ENCODE peak calls at places on chromosomes 1 and 21, in five cellular contexts. U is NCI-H510A treated with DMSO at 0.1 percent for 48 hours; Z is GM13977; K is NAMALWA; V is activated effector memory CD4-positive, alpha-beta T cell treated with Interleukin-2 at 50 U/mL for 16 hours. M is an unnamed sample.

GRCh38 chr1:1361982-1362423 is 3.6 kb upstream of the MXRA8 start:
- DNase-seq in U (peak; percentile 71), Z (no peak), K (no peak), V (no peak), M (peak; percentile 63)

GRCh38 chr1:9413877-9414213 is 121.2 kb downstream of the SPSB1 start:
- DNase-seq in U (no peak), Z (no peak), K (no peak), V (no peak), M (peak; percentile 53)

GRCh38 chr21:25837545-25838263 is 102.9 kb downstream of the GABPA start:
- DNase-seq in U (no peak), Z (no peak), K (no peak), V (no peak), M (no peak)

GRCh38 chr1:147771216-147772125 is 11.1 kb upstream of the GJA5 start:
- DNase-seq in U (no peak), Z (no peak), K (no peak), V (no peak), M (peak; percentile 76)

GRCh38 chr1:114263343-114263742 is 109.7 kb upstream of the SYT6 start:
- DNase-seq in U (no peak), Z (peak; percentile 20), K (no peak), V (no peak), M (no peak)

GRCh38 chr1:203025721-203026665 is at the start of gene PPFIA4:
- DNase-seq in U (peak; percentile 98), Z (peak; percentile 98), K (peak; percentile 91), V (peak; percentile 84), M (peak; percentile 87)

GRCh38 chr1:193077991-193078390 is 18.6 kb downstream of the RO60 start:
- DNase-seq in U (no peak), Z (no peak), K (no peak), V (no peak), M (no peak)

GRCh38 chr21:33587792-33588484 is 546 bp downstream of the DONSON start:
- DNase-seq in U (peak; percentile 25), Z (peak; percentile 65), K (no peak), V (no peak), M (no peak)

GRCh38 chr1:21308847-21309652 is 18.8 kb upstream of the ECE1 start:
- DNase-seq in U (no peak), Z (no peak), K (no peak), V (no peak), M (no peak)

GRCh38 chr1:119713039-119713537 is 1.4 kb downstream of the PHGDH start:
- DNase-seq in U (peak; percentile 42), Z (no peak), K (peak; percentile 49), V (no peak), M (no peak)